ENCODE peak calls at places on chromosomes 16 and 17, in five cellular contexts. F, G, E, L and K are unnamed samples.

GRCh38 chr17:41559548-41559947 is 12.3 kb downstream of the KRT9 start:
- DNase-seq in F (no peak), G (no peak), E (no peak), L (no peak), K (no peak)

GRCh38 chr17:82956726-82957468 is 117.1 kb upstream of the ZNF750 start:
- DNase-seq in F (no peak), G (no peak), E (peak), L (no peak), K (no peak)

GRCh38 chr16:54945063-54945462 is 14.4 kb downstream of the IRX5 start:
- DNase-seq in F (no peak), G (no peak), E (no peak), L (no peak), K (no peak)

GRCh38 chr16:18829221-18829620 is 27.9 kb upstream of the ARL6IP1 start:
- DNase-seq in F (no peak), G (no peak), E (no peak), L (no peak), K (no peak)

GRCh38 chr17:17350491-17351355 is 47.5 kb downstream of the NT5M start:
- DNase-seq in F (peak), G (no peak), E (peak), L (no peak), K (no peak)

GRCh38 chr17:79874329-79874981 is 35.2 kb upstream of the CBX4 start:
- DNase-seq in F (peak), G (peak), E (no peak), L (no peak), K (peak)

GRCh38 chr17:16068323-16068722 is 68.7 kb downstream of the TTC19 start:
- DNase-seq in F (peak), G (no peak), E (no peak), L (no peak), K (no peak)

GRCh38 chr17:74646231-74646630 is 22.7 kb upstream of the CD300E start:
- DNase-seq in F (peak), G (no peak), E (no peak), L (no peak), K (peak)

GRCh38 chr17:19019041-19019941 is 14.7 kb upstream of the FAM83G start:
- DNase-seq in F (no peak), G (no peak), E (peak), L (no peak), K (peak)

GRCh38 chr17:44543213-44543904 is 13.9 kb upstream of the FZD2 start:
- DNase-seq in F (peak), G (no peak), E (no peak), L (no peak), K (no peak)

GRCh38 chr16:3946604-3947180 is 66.2 kb upstream of the CREBBP start:
- DNase-seq in F (no peak), G (no peak), E (peak), L (no peak), K (no peak)

GRCh38 chr16:16139061-16139460 is 84.2 kb downstream of the ABCC6 start:
- DNase-seq in F (no peak), G (no peak), E (no peak), L (no peak), K (no peak)

GRCh38 chr16:68737730-68738590 is 868 bp downstream of the CDH1 start:
- DNase-seq in F (no peak), G (no peak), E (peak), L (no peak), K (no peak)

GRCh38 chr16:50697881-50698767 is 4.7 kb downstream of the NOD2 start:
- DNase-seq in F (peak), G (no peak), E (no peak), L (peak), K (peak)

GRCh38 chr17:41463746-41464145 is 3.4 kb downstream of the KRT32 start:
- DNase-seq in F (no peak), G (no peak), E (no peak), L (no peak), K (no peak)

GRCh38 chr17:45325810-45326209 is 9.0 kb upstream of the MAP3K14 start:
- DNase-seq in F (peak), G (no peak), E (peak), L (no peak), K (no peak)

GRCh38 chr17:72318131-72318530 is 197.3 kb downstream of the SOX9 start:
- DNase-seq in F (no peak), G (no peak), E (no peak), L (no peak), K (no peak)

GRCh38 chr17:45433136-45433535 is 466 bp upstream of the ARHGAP27 start:
- DNase-seq in F (no peak), G (no peak), E (no peak), L (no peak), K (no peak)

GRCh38 chr17:13266596-13266995 is 248.8 kb upstream of the ELAC2 start:
- DNase-seq in F (peak), G (no peak), E (no peak), L (no peak), K (no peak)

GRCh38 chr17:39198186-39198566 is 707 bp upstream of the CACNB1 start:
- DNase-seq in F (no peak), G (no peak), E (no peak), L (no peak), K (no peak)

GRCh38 chr17:15958484-15958854 is 13.5 kb downstream of the ADORA2B start:
- DNase-seq in F (no peak), G (no peak), E (no peak), L (no peak), K (no peak)

GRCh38 chr17:78556812-78557211 is 20.4 kb downstream of the DNAH17 start:
- DNase-seq in F (no peak), G (no peak), E (no peak), L (no peak), K (no peak)

GRCh38 chr17:42313389-42313772 is 25.1 kb downstream of the STAT5A start:
- DNase-seq in F (no peak), G (no peak), E (no peak), L (no peak), K (no peak)

GRCh38 chr16:11310634-11310977 is 29.5 kb upstream of the PRM1 start:
- DNase-seq in F (no peak), G (no peak), E (no peak), L (no peak), K (no peak)

GRCh38 chr16:73739049-73739769 is 557.4 kb upstream of the PSMD7 start:
- DNase-seq in F (no peak), G (no peak), E (no peak), L (no peak), K (no peak)

GRCh38 chr16:54176376-54176901 is 110.1 kb downstream of the IRX3 start:
- DNase-seq in F (peak), G (no peak), E (no peak), L (no peak), K (no peak)

GRCh38 chr17:34859652-34860051 is 101.6 kb downstream of the CCT6B start:
- DNase-seq in F (no peak), G (no peak), E (no peak), L (no peak), K (no peak)

GRCh38 chr16:48522041-48522440 is 87.9 kb downstream of the N4BP1 start:
- DNase-seq in F (no peak), G (no peak), E (no peak), L (no peak), K (no peak)

GRCh38 chr16:58128181-58128631 is 975 bp downstream of the CFAP20 start:
- DNase-seq in F (no peak), G (no peak), E (no peak), L (no peak), K (no peak)

GRCh38 chr16:54460254-54460860 is 173.8 kb upstream of the IRX3 start:
- DNase-seq in F (peak), G (no peak), E (no peak), L (no peak), K (no peak)

GRCh38 chr16:50265260-50265659 is 1.1 kb upstream of the ADCY7 start:
- DNase-seq in F (no peak), G (no peak), E (no peak), L (no peak), K (peak)

GRCh38 chr17:48555183-48555615 is 10.3 kb upstream of the HOXB2 start:
- DNase-seq in F (peak), G (no peak), E (no peak), L (no peak), K (peak)